ENCODE peak calls at places on chromosomes 3 and 15, in eight cellular contexts. K is stomach; Y is epithelial cell of esophagus; C is HL-60; A is CD4-positive, alpha-beta T cell; E is HCT116; Q is GM12891; M is NCI-H187. L is an unnamed sample.

GRCh38 chr3:46887980-46888494 is 10.5 kb downstream of the PTH1R start:
- DNase-seq in K (no peak), Y (no peak), C (no peak), A (no peak), E (no peak), Q (no peak), M (no peak), L (no peak)

GRCh38 chr3:14843321-14843720 is 24.6 kb downstream of the FGD5 start:
- DNase-seq in K (no peak), Y (no peak), C (no peak), A (no peak), E (no peak), Q (no peak), M (no peak), L (no peak)

GRCh38 chr3:51393096-51393495 is 2.0 kb downstream of the RBM15B start:
- DNase-seq in K (no peak), Y (no peak), C (no peak), A (no peak), E (no peak), Q (no peak), M (no peak), L (no peak)

GRCh38 chr3:33385423-33385822 is 54.8 kb downstream of the UBP1 start:
- DNase-seq in K (no peak), Y (peak; percentile 45), C (no peak), A (no peak), E (no peak), Q (no peak), M (no peak), L (peak; percentile 35)

GRCh38 chr3:19881036-19881435 is 53.0 kb downstream of the EFHB start:
- DNase-seq in K (no peak), Y (no peak), C (no peak), A (no peak), E (no peak), Q (no peak), M (no peak), L (no peak)

GRCh38 chr3:68007621-68008226 is 353.3 kb upstream of the SUCLG2 start:
- DNase-seq in K (no peak), Y (no peak), C (no peak), A (peak; percentile 19), E (no peak), Q (no peak), M (no peak), L (no peak)

GRCh38 chr15:43511012-43511885 is 6.2 kb upstream of the MAP1A start:
- DNase-seq in K (no peak), Y (peak; percentile 29), C (peak; percentile 49), A (no peak), E (peak; percentile 37), Q (no peak), M (no peak), L (no peak)

GRCh38 chr15:37106490-37107001 is 6.2 kb upstream of the MEIS2 start:
- DNase-seq in K (no peak), Y (peak; percentile 36), C (peak; percentile 19), A (no peak), E (no peak), Q (no peak), M (no peak), L (no peak)

GRCh38 chr3:53234130-53234840 is 21.5 kb downstream of the TKT start:
- DNase-seq in K (no peak), Y (no peak), C (no peak), A (no peak), E (no peak), Q (no peak), M (no peak), L (no peak)

GRCh38 chr3:44596631-44597030 is 11.9 kb downstream of the ZNF660 start:
- DNase-seq in K (no peak), Y (no peak), C (no peak), A (no peak), E (no peak), Q (no peak), M (no peak), L (no peak)

GRCh38 chr3:52039426-52039825 is 16.9 kb downstream of the DUSP7 start:
- DNase-seq in K (no peak), Y (no peak), C (no peak), A (no peak), E (no peak), Q (no peak), M (no peak), L (no peak)

GRCh38 chr15:86611392-86612040 is 531.8 kb downstream of the AGBL1 start:
- DNase-seq in K (no peak), Y (peak; percentile 89), C (no peak), A (no peak), E (no peak), Q (no peak), M (no peak), L (peak; percentile 37)

GRCh38 chr15:64897345-64897985 is 14.2 kb upstream of the ANKDD1A start:
- DNase-seq in K (peak; percentile 74), Y (peak; percentile 63), C (peak; percentile 63), A (no peak), E (no peak), Q (no peak), M (no peak), L (no peak)

GRCh38 chr15:64536244-64536836 is 76.0 kb downstream of the ZNF609 start:
- DNase-seq in K (no peak), Y (peak; percentile 92), C (no peak), A (no peak), E (peak; percentile 79), Q (no peak), M (no peak), L (no peak)

GRCh38 chr3:67083277-67083676 is 85.2 kb downstream of the KBTBD8 start:
- DNase-seq in K (no peak), Y (peak; percentile 35), C (peak; percentile 11), A (peak; percentile 7), E (no peak), Q (no peak), M (no peak), L (peak; percentile 28)